ENCODE peak calls at places on chromosomes 6 and 20, in eight cellular contexts. B is HTR-8/SVneo; W is NCI-H1105; F is NCI-H2171; H is putamen; N is ELR; A is psoas muscle; S is activated CD4-positive, alpha-beta T cell treated with anti-CD3 and anti-CD28 coated beads, Interleukin-2, amount 10 ng/mL, durations not matched to agents 7 days and 5 days. E is an unnamed sample.

GRCh38 chr6:89895273-89895874 is 1.1 kb downstream of the GJA10 start:
- DNase-seq in B (peak), W (no peak), F (no peak), H (no peak), N (peak), A (no peak), S (peak), E (peak)

GRCh38 chr20:25676164-25676809 is 20.4 kb downstream of the ZNF337 start:
- DNase-seq in B (no peak), W (no peak), F (no peak), H (no peak), N (peak), A (no peak), S (no peak), E (peak)

GRCh38 chr20:51386586-51386985 is 155.9 kb downstream of the NFATC2 start:
- DNase-seq in B (no peak), W (no peak), F (no peak), H (no peak), N (no peak), A (no peak), S (peak), E (no peak)

GRCh38 chr6:74870403-74870802 is 335.4 kb downstream of the COL12A1 start:
- DNase-seq in B (no peak), W (no peak), F (no peak), H (no peak), N (peak), A (no peak), S (no peak), E (peak)

GRCh38 chr20:36097331-36097730 is 57.2 kb upstream of the EPB41L1 start:
- DNase-seq in B (no peak), W (no peak), F (no peak), H (no peak), N (no peak), A (no peak), S (no peak), E (no peak)

GRCh38 chr20:34995696-34996095 is 40.0 kb downstream of the MYH7B start:
- DNase-seq in B (no peak), W (no peak), F (no peak), H (no peak), N (no peak), A (no peak), S (no peak), E (no peak)

GRCh38 chr6:3750324-3751018 is 1.0 kb downstream of the PXDC1 start:
- DNase-seq in B (peak), W (peak), F (peak), H (peak), N (peak), A (peak), S (no peak), E (peak)

GRCh38 chr6:57173056-57173885 is 1.1 kb downstream of the BAG2 start:
- DNase-seq in B (peak), W (peak), F (peak), H (peak), N (peak), A (no peak), S (peak), E (peak)

GRCh38 chr20:58127731-58128130 is 100.7 kb downstream of the ANKRD60 start:
- DNase-seq in B (peak), W (no peak), F (no peak), H (no peak), N (peak), A (no peak), S (no peak), E (no peak)

GRCh38 chr6:162852810-162853577 is 125.2 kb downstream of the PACRG start:
- DNase-seq in B (no peak), W (no peak), F (no peak), H (no peak), N (no peak), A (no peak), S (no peak), E (no peak)

GRCh38 chr6:151842816-151843215 is 35.3 kb downstream of the ESR1 start:
- DNase-seq in B (no peak), W (no peak), F (no peak), H (no peak), N (no peak), A (no peak), S (no peak), E (peak)

GRCh38 chr6:49556429-49556837 is 6.0 kb downstream of the C6orf141 start:
- DNase-seq in B (no peak), W (peak), F (no peak), H (no peak), N (peak), A (no peak), S (no peak), E (peak)

GRCh38 chr20:10581823-10582222 is 92.0 kb downstream of the JAG1 start:
- DNase-seq in B (peak), W (no peak), F (no peak), H (no peak), N (peak), A (no peak), S (no peak), E (peak)

GRCh38 chr6:111743859-111744692 is 129.2 kb downstream of the FYN start:
- DNase-seq in B (no peak), W (no peak), F (no peak), H (peak), N (no peak), A (peak), S (no peak), E (no peak)

GRCh38 chr6:27757307-27757706 is 154.9 kb downstream of the OR2B2 start:
- DNase-seq in B (no peak), W (peak), F (no peak), H (no peak), N (no peak), A (no peak), S (peak), E (no peak)

GRCh38 chr6:43250992-43251373 is 7.7 kb downstream of the TTBK1 start:
- DNase-seq in B (no peak), W (no peak), F (peak), H (no peak), N (peak), A (no peak), S (no peak), E (no peak)

GRCh38 chr6:160733045-160733646 is 31.1 kb downstream of the PLG start:
- DNase-seq in B (no peak), W (peak), F (peak), H (peak), N (peak), A (no peak), S (peak), E (peak)

GRCh38 chr20:51631011-51631950 is 88.8 kb upstream of the NFATC2 start:
- DNase-seq in B (peak), W (no peak), F (no peak), H (no peak), N (peak), A (peak), S (peak), E (peak)

GRCh38 chr6:5695260-5696245 is 311.2 kb downstream of the NRN1 start:
- DNase-seq in B (peak), W (no peak), F (no peak), H (no peak), N (peak), A (peak), S (no peak), E (peak)

GRCh38 chr20:4661191-4661590 is 60.5 kb upstream of the PRND start:
- DNase-seq in B (no peak), W (no peak), F (no peak), H (no peak), N (no peak), A (no peak), S (peak), E (no peak)

GRCh38 chr6:52522151-52522626 is 54.7 kb downstream of the TRAM2 start:
- DNase-seq in B (no peak), W (no peak), F (no peak), H (no peak), N (peak), A (peak), S (no peak), E (peak)

E was measured in HCEC 1CT.